ENCODE peak calls at places on chromosome 13, in five cellular contexts. E is GM12878, K is H1, G is HepG2, Y is K562. M is an unnamed sample.

GRCh38 chr13:108326318-108326717 is 56.8 kb downstream of the TNFSF13B start:
- DNase-seq in E (peak), K (no peak), G (peak), Y (no peak), M (no peak)

GRCh38 chr13:44879452-44880058 is 109.7 kb downstream of the NUFIP1 start:
- DNase-seq in E (peak), K (no peak), G (no peak), Y (no peak), M (peak)

GRCh38 chr13:25679154-25679553 is 307.4 kb downstream of the ATP8A2 start:
- DNase-seq in E (no peak), K (no peak), G (no peak), Y (no peak), M (no peak)

GRCh38 chr13:109652536-109652935 is 133.8 kb downstream of the IRS2 start:
- DNase-seq in E (no peak), K (no peak), G (no peak), Y (no peak), M (no peak)

GRCh38 chr13:114121496-114122466 is 10.6 kb downstream of the RASA3 start:
- DNase-seq in E (no peak), K (no peak), G (no peak), Y (no peak), M (peak)

GRCh38 chr13:25276748-25277147 is 10.5 kb downstream of the MTMR6 start:
- DNase-seq in E (no peak), K (no peak), G (no peak), Y (no peak), M (no peak)

GRCh38 chr13:78382946-78383542 is 220.3 kb downstream of the POU4F1 start:
- DNase-seq in E (no peak), K (no peak), G (no peak), Y (no peak), M (no peak)

GRCh38 chr13:20431687-20432384 is 93.8 kb downstream of the CRYL1 start:
- DNase-seq in E (no peak), K (no peak), G (no peak), Y (no peak), M (no peak)

GRCh38 chr13:37617162-37617561 is 18.6 kb upstream of the POSTN start:
- DNase-seq in E (no peak), K (no peak), G (no peak), Y (no peak), M (no peak)

GRCh38 chr13:72643339-72643989 is 84.0 kb downstream of the MZT1 start:
- DNase-seq in E (no peak), K (peak), G (peak), Y (peak), M (peak)

GRCh38 chr13:70723732-70724131 is 615.5 kb upstream of the KLHL1 start:
- DNase-seq in E (no peak), K (no peak), G (peak), Y (no peak), M (peak)

GRCh38 chr13:96946709-96947311 is 47.5 kb downstream of the OXGR1 start:
- DNase-seq in E (no peak), K (no peak), G (peak), Y (no peak), M (no peak)

GRCh38 chr13:25971499-25972145 is 80.2 kb downstream of the SHISA2 start:
- DNase-seq in E (no peak), K (no peak), G (no peak), Y (no peak), M (no peak)

GRCh38 chr13:29767006-29767405 is 83.4 kb downstream of the UBL3 start:
- DNase-seq in E (no peak), K (no peak), G (no peak), Y (no peak), M (no peak)
- TF ChIP-seq RAD21 in E (no peak), K (no peak), G (no peak), Y (no peak), M (no peak)

DNA sequence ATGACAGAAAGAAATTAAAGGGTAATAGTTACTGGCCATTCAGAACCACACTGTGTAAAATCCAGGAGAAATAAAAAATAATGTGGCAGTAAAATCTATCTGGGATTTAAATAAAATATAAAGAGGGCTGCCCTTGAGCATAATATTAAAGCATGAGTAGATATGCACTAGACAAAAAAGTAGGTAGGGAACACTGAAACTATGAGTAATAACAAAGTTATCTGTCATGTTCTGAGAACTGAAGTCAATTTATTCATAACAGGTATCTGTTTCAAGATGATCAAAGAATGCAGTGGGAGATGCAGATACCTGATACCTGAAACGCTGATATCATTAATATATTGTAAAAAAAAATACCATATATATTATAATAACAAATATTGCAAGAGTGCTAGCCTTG is 1672.0 kb downstream of the SLITRK5 start:
- DNase-seq in E (no peak), K (no peak), G (no peak), Y (no peak), M (no peak)
- TF ChIP-seq MAX in E (no peak), K (no peak), G (no peak), Y (no peak), M (no peak)

GRCh38 chr13:87736849-87737400 is 65.8 kb downstream of the SLITRK5 start:
- DNase-seq in E (no peak), K (no peak), G (no peak), Y (no peak), M (no peak)
- TF ChIP-seq GABPA in E (no peak), K (no peak), G (no peak), Y (no peak), M (no peak)

DNA sequence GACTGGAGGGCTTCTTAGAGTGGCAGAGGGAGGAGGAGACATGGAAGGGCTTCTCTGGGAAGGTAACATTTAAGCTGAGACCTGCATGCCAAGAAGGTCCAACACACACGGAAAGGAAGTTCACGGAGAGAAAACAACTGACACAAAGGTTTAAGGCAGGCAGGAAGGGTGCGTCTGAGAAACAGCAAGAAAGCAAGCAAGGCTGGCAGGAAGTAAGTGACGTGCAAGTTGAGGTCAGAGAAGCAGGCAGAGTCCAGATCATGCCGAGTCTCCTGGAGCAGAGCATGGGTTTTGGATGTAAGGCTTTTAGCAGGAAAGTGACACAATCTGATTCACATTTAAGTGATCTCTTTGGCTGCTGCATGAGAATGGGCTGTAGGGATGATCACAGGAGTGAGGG is 60.5 kb downstream of the ATP7B start:
- DNase-seq in E (no peak), K (no peak), G (no peak), Y (no peak), M (no peak)
- TF ChIP-seq RAD21 in E (no peak), K (no peak), G (no peak), Y (no peak), M (no peak)

GRCh38 chr13:89066868-89067466 is 1395.8 kb downstream of the SLITRK5 start:
- DNase-seq in E (no peak), K (no peak), G (peak), Y (no peak), M (peak)
- TF ChIP-seq MAX in E (no peak), K (no peak), G (no peak), Y (no peak), M (no peak)

GRCh38 chr13:111387945-111388600 is 67.6 kb downstream of the TEX29 start:
- DNase-seq in E (no peak), K (no peak), G (no peak), Y (no peak), M (no peak)

GRCh38 chr13:111389621-111390521 is 69.4 kb downstream of the TEX29 start:
- DNase-seq in E (no peak), K (no peak), G (no peak), Y (no peak), M (no peak)

GRCh38 chr13:111387026-111387871 is 66.8 kb downstream of the TEX29 start:
- DNase-seq in E (no peak), K (no peak), G (no peak), Y (no peak), M (no peak)

GRCh38 chr13:111390522-111391270 is 70.3 kb downstream of the TEX29 start:
- DNase-seq in E (no peak), K (no peak), G (no peak), Y (no peak), M (no peak)

DNA sequence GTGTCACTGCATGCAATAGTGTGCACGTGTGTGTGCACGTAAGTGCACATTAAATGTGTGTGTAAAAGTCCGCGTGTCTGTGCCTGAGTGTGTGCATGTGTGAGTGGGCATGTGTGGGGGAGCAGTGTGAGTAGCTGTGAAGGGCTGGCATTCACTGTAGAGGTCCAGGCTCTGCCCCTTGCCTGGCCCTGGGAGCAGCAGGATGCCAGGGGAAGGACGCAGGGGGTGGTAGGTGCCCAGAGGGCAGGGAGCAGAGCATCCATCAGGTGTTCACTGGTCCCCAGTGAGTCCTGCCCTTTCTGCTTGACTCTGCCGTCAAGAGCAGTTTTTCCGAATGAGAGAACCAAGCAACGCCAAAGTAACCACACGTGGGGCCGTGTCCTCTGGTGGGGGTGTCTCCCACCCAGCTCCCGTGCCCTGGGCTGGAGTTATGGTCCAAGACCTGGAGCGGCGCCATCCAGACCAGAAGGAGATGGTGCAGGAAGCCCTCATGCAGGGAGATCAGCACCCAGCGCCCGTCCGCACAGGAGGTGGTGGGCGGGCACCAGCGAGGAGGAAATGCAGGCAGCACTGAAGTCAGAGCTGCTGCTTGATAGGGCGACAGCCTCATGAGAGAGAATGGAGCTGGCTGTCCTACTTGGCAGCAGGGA is 68.5 kb downstream of the TEX29 start:
- DNase-seq in E (no peak), K (no peak), G (no peak), Y (no peak), M (no peak)
- TF ChIP-seq GABPA in E (no peak), K (no peak), G (no peak), Y (no peak), M (no peak)

GRCh38 chr13:31891472-31891871 is 140.1 kb upstream of the FRY start:
- DNase-seq in E (no peak), K (no peak), G (no peak), Y (no peak), M (no peak)

GRCh38 chr13:31895687-31896086 is 135.9 kb upstream of the FRY start:
- DNase-seq in E (no peak), K (no peak), G (no peak), Y (no peak), M (no peak)

GRCh38 chr13:31894931-31895330 is 136.6 kb upstream of the FRY start:
- DNase-seq in E (no peak), K (no peak), G (no peak), Y (no peak), M (no peak)

GRCh38 chr13:31898383-31899071 is 133.0 kb upstream of the FRY start:
- DNase-seq in E (no peak), K (no peak), G (no peak), Y (no peak), M (no peak)

DNA sequence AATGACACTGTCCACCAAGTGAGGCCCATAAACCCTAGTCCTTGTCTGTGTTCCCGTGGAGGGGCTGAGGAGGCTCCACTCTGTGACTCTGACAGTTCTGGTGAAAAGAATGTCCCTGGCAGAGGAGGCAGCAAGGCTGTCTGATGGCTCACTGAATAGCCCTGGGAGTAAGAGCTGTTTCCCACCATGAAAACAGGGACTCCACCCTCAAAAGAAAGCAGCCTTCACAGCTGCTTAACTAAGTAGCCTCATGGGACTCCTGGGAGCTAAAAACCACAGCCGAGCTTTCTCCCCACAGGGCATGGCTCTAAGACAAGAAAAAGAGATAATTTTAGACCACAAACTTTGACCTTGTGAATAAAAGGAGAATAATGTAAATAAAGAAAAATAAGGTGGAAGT is 135.1 kb upstream of the FRY start:
- DNase-seq in E (no peak), K (no peak), G (no peak), Y (no peak), M (no peak)
- TF ChIP-seq RAD21 in E (no peak), K (no peak), G (no peak), Y (no peak), M (no peak)